ENCODE peak calls at places on chromosomes 3 and 15, in ten cellular contexts. K, L, E, O, A, S, H, M, X and U are unnamed samples.

GRCh38 chr3:9476935-9477334 is 76.7 kb downstream of the LHFPL4 start:
- DNase-seq in K (no peak), L (no peak), E (no peak), O (no peak), A (no peak), S (peak; percentile 7), H (no peak), M (no peak), X (no peak), U (no peak)

GRCh38 chr15:55959744-55960143 is 33.7 kb downstream of the NEDD4 start:
- DNase-seq in K (no peak), L (no peak), E (no peak), O (no peak), A (no peak), S (no peak), H (no peak), M (no peak), X (no peak), U (no peak)

GRCh38 chr3:183116051-183116614 is 16.8 kb upstream of the MCCC1 start:
- DNase-seq in K (peak; percentile 88), L (peak; percentile 89), E (peak; percentile 42), O (peak; percentile 94), A (no peak), S (peak; percentile 79), H (peak; percentile 84), M (no peak), X (no peak), U (no peak)

GRCh38 chr3:73955671-73956070 is 330.9 kb upstream of the PDZRN3 start:
- DNase-seq in K (no peak), L (no peak), E (no peak), O (no peak), A (no peak), S (no peak), H (no peak), M (no peak), X (no peak), U (no peak)

GRCh38 chr3:126781406-126781805 is 77.4 kb downstream of the CHCHD6 start:
- DNase-seq in K (no peak), L (no peak), E (no peak), O (no peak), A (no peak), S (no peak), H (no peak), M (no peak), X (no peak), U (no peak)

GRCh38 chr3:195110647-195111321 is 160.2 kb downstream of the XXYLT1 start:
- DNase-seq in K (no peak), L (no peak), E (no peak), O (no peak), A (no peak), S (no peak), H (no peak), M (peak; percentile 53), X (no peak), U (no peak)

GRCh38 chr3:59240856-59241255 is 191.0 kb upstream of the CFAP20DC start:
- DNase-seq in K (no peak), L (no peak), E (no peak), O (no peak), A (no peak), S (no peak), H (no peak), M (no peak), X (no peak), U (no peak)

GRCh38 chr3:38325256-38325655 is 21.3 kb upstream of the XYLB start:
- DNase-seq in K (no peak), L (no peak), E (peak; percentile 17), O (no peak), A (no peak), S (no peak), H (no peak), M (no peak), X (no peak), U (no peak)

GRCh38 chr3:186589115-186589514 is 18.6 kb downstream of the DNAJB11 start:
- DNase-seq in K (peak; percentile 44), L (no peak), E (no peak), O (no peak), A (peak; percentile 49), S (no peak), H (no peak), M (peak; percentile 53), X (no peak), U (no peak)
- TF ChIP-seq CTCF in K (peak; percentile 63), L (peak; percentile 9), E (no peak), O (no peak), A (peak; percentile 56), S (no peak), H (peak; percentile 15), M (peak; percentile 39), X (no peak), U (no peak)

GRCh38 chr3:122955916-122956684 is 71.5 kb downstream of the SEMA5B start:
- DNase-seq in K (no peak), L (no peak), E (no peak), O (no peak), A (no peak), S (no peak), H (no peak), M (no peak), X (no peak), U (no peak)

GRCh38 chr3:122948398-122948797 is 79.2 kb downstream of the SEMA5B start:
- DNase-seq in K (no peak), L (no peak), E (no peak), O (no peak), A (no peak), S (no peak), H (peak; percentile 52), M (no peak), X (no peak), U (no peak)

GRCh38 chr3:122947621-122948202 is 79.9 kb downstream of the SEMA5B start:
- DNase-seq in K (no peak), L (no peak), E (no peak), O (no peak), A (no peak), S (no peak), H (no peak), M (peak; percentile 41), X (no peak), U (no peak)

GRCh38 chr3:122956685-122957455 is 70.7 kb downstream of the SEMA5B start:
- DNase-seq in K (no peak), L (no peak), E (peak; percentile 35), O (no peak), A (no peak), S (no peak), H (no peak), M (no peak), X (no peak), U (no peak)

GRCh38 chr3:122952509-122952908 is 75.1 kb downstream of the SEMA5B start:
- DNase-seq in K (peak; percentile 43), L (peak; percentile 44), E (no peak), O (peak; percentile 33), A (peak; percentile 53), S (no peak), H (no peak), M (no peak), X (no peak), U (no peak)
- TF ChIP-seq CTCF in K (no peak), L (no peak), E (no peak), O (no peak), A (no peak), S (no peak), H (peak; percentile 44), M (no peak), X (no peak), U (no peak)

GRCh38 chr15:67179411-67179995 is 75.0 kb downstream of the AAGAB start:
- DNase-seq in K (no peak), L (no peak), E (no peak), O (no peak), A (no peak), S (no peak), H (no peak), M (no peak), X (peak; percentile 11), U (no peak)

GRCh38 chr15:67180035-67180434 is 74.4 kb downstream of the AAGAB start:
- DNase-seq in K (no peak), L (no peak), E (no peak), O (no peak), A (no peak), S (no peak), H (no peak), M (no peak), X (peak; percentile 20), U (no peak)

GRCh38 chr15:67181221-67181639 is 73.2 kb downstream of the AAGAB start:
- DNase-seq in K (no peak), L (no peak), E (no peak), O (no peak), A (no peak), S (no peak), H (no peak), M (no peak), X (peak; percentile 12), U (no peak)

GRCh38 chr15:67178569-67179210 is 75.8 kb downstream of the AAGAB start:
- DNase-seq in K (peak; percentile 53), L (no peak), E (no peak), O (no peak), A (peak; percentile 73), S (no peak), H (no peak), M (peak; percentile 99), X (peak; percentile 33), U (no peak)

DNA sequence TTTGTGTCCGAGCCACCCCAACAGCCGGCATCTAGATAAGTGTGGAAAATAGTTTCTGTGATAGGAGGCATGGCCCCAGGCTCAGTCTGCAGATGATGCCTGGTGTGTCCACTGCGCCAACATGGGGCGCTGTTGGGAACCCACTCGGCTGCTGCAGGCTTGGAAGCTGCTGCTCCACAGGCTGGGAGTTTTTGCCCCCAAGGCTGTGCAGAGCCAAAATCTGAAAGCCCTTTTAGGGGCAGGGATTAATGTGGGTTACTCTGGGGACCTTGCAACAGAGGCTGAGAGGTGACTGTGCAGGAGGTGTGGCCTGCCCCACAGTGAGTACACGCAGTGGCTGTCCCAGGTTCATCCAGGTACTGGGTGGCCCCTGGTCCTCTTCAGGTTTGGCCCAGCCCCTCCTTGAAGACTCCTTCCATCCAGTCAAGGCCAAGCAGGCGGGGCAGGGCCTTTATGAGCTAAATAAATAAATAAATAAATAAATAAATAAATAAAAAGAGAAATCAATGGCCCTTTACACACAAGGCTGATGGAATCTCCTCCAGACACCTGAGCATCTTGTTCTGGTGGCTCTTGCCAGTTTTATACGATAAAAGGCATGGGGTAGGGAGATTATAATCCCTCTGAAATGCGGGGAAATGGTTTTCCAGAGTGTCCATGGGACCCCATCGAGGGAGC is 73.8 kb downstream of the AAGAB start:
- DNase-seq in K (no peak), L (no peak), E (no peak), O (no peak), A (no peak), S (no peak), H (no peak), M (no peak), X (peak; percentile 14), U (no peak)
- TF ChIP-seq CTCF in K (no peak), L (no peak), E (no peak), O (no peak), A (peak; percentile 29), S (no peak), H (peak; percentile 23), M (no peak), X (no peak), U (no peak)

GRCh38 chr3:42226470-42227425 is 39.2 kb downstream of the CCK start:
- DNase-seq in K (no peak), L (no peak), E (peak; percentile 31), O (no peak), A (no peak), S (no peak), H (no peak), M (no peak), X (no peak), U (no peak)

GRCh38 chr3:42230860-42231259 is 35.1 kb downstream of the CCK start:
- DNase-seq in K (no peak), L (no peak), E (no peak), O (no peak), A (no peak), S (no peak), H (no peak), M (no peak), X (no peak), U (no peak)

GRCh38 chr3:42229266-42229941 is 36.6 kb downstream of the CCK start:
- DNase-seq in K (no peak), L (no peak), E (no peak), O (no peak), A (no peak), S (no peak), H (no peak), M (no peak), X (no peak), U (no peak)

GRCh38 chr3:42228796-42229195 is 37.2 kb downstream of the CCK start:
- DNase-seq in K (no peak), L (peak; percentile 62), E (no peak), O (peak; percentile 59), A (no peak), S (no peak), H (no peak), M (no peak), X (no peak), U (no peak)

DNA sequence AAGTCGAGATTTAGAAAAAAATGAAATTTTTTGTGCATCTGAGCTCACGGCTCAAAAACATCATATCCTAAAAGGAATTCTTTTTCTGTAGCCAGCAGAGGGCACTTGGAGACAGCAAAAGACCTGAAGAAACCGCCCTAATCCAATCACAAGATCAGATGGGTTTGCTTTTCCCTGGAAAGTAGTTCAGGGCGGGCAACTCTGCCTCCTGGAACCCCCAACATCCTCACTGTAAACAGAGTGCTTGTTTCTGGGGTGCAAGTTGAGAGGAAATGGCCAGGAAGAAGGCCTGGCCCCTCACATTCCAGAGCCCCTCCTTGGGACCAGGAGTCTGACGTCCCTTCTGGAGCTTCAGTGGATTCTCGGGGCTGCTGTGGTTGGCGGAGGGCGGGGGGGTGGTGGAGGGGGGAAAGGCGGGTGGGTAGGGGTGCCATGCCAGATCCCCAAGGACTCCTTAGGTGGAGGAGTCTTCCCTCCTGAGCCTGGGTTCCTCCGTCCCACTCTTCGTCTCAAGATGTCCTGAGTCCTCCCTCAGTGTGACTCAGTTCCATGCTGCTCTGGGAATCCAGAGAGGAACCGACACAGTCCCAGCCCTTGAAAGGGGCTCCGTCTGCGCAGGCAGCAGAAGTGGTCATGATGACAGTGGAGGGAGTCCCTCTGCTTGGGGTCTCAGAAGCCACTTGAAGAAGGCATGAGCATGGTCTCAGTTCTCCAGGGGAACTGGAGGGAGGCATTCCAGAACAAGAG is 35.9 kb downstream of the CCK start:
- DNase-seq in K (peak; percentile 49), L (no peak), E (no peak), O (peak; percentile 30), A (no peak), S (no peak), H (peak; percentile 50), M (peak; percentile 55), X (no peak), U (no peak)
- TF ChIP-seq CTCF in K (no peak), L (no peak), E (peak; percentile 9), O (peak; percentile 35), A (peak; percentile 85), S (no peak), H (peak; percentile 58), M (peak; percentile 57), X (peak; percentile 47), U (no peak)